ENCODE peak calls at places on chromosomes 5 and 9, in four cellular contexts. One of them, this sample, is unnamed.

GRCh38 chr9:14383296-14383695 is 69.4 kb upstream of the NFIB start:
- DNase-seq in coronary artery: no peak
- DNase-seq in substantia nigra: peak
- DNase-seq in CD4-positive, CD25-positive, alpha-beta regulatory T cell: no peak
- DNase-seq in this sample: no peak

GRCh38 chr5:43231977-43232376 is 40.0 kb downstream of the NIM1K start:
- DNase-seq in coronary artery: no peak
- DNase-seq in substantia nigra: no peak
- DNase-seq in CD4-positive, CD25-positive, alpha-beta regulatory T cell: peak
- DNase-seq in this sample: no peak

GRCh38 chr5:52660621-52661020 is 127.1 kb upstream of the ITGA1 start:
- DNase-seq in coronary artery: no peak
- DNase-seq in substantia nigra: no peak
- DNase-seq in CD4-positive, CD25-positive, alpha-beta regulatory T cell: no peak
- DNase-seq in this sample: no peak

GRCh38 chr9:113892861-113893491 is 16.9 kb downstream of the ZNF618 start:
- DNase-seq in coronary artery: no peak
- DNase-seq in substantia nigra: no peak
- DNase-seq in CD4-positive, CD25-positive, alpha-beta regulatory T cell: no peak
- DNase-seq in this sample: no peak

GRCh38 chr9:63816742-63817621 is 1468.0 kb downstream of the FOXD4L5 start:
- DNase-seq in coronary artery: peak
- DNase-seq in substantia nigra: no peak
- DNase-seq in CD4-positive, CD25-positive, alpha-beta regulatory T cell: peak
- DNase-seq in this sample: peak

GRCh38 chr5:57804007-57804444 is 321.4 kb upstream of the ACTBL2 start:
- DNase-seq in coronary artery: no peak
- DNase-seq in substantia nigra: no peak
- DNase-seq in CD4-positive, CD25-positive, alpha-beta regulatory T cell: no peak
- DNase-seq in this sample: no peak

GRCh38 chr9:101226161-101226560 is 158.6 kb downstream of the BAAT start:
- DNase-seq in coronary artery: no peak
- DNase-seq in substantia nigra: peak
- DNase-seq in CD4-positive, CD25-positive, alpha-beta regulatory T cell: no peak
- DNase-seq in this sample: no peak

GRCh38 chr9:83208065-83208850 is 145.3 kb upstream of the RASEF start:
- DNase-seq in coronary artery: no peak
- DNase-seq in substantia nigra: no peak
- DNase-seq in CD4-positive, CD25-positive, alpha-beta regulatory T cell: no peak
- DNase-seq in this sample: no peak

GRCh38 chr5:160466889-160467554 is 45.4 kb downstream of the PTTG1 start:
- DNase-seq in coronary artery: no peak
- DNase-seq in substantia nigra: no peak
- DNase-seq in CD4-positive, CD25-positive, alpha-beta regulatory T cell: no peak
- DNase-seq in this sample: no peak

GRCh38 chr5:143166661-143167420 is 236.6 kb downstream of the NR3C1 start:
- DNase-seq in coronary artery: no peak
- DNase-seq in substantia nigra: peak
- DNase-seq in CD4-positive, CD25-positive, alpha-beta regulatory T cell: no peak
- DNase-seq in this sample: no peak

GRCh38 chr5:29780401-29780800 is 1413.1 kb upstream of the CDH6 start:
- DNase-seq in coronary artery: no peak
- DNase-seq in substantia nigra: no peak
- DNase-seq in CD4-positive, CD25-positive, alpha-beta regulatory T cell: no peak
- DNase-seq in this sample: no peak

GRCh38 chr5:122921826-122922225 is 76.4 kb downstream of the SNX24 start:
- DNase-seq in coronary artery: no peak
- DNase-seq in substantia nigra: no peak
- DNase-seq in CD4-positive, CD25-positive, alpha-beta regulatory T cell: no peak
- DNase-seq in this sample: no peak

GRCh38 chr9:125986966-125987365 is 239.8 kb downstream of the PBX3 start:
- DNase-seq in coronary artery: peak
- DNase-seq in substantia nigra: no peak
- DNase-seq in CD4-positive, CD25-positive, alpha-beta regulatory T cell: no peak
- DNase-seq in this sample: no peak

GRCh38 chr5:163916376-163916775 is 411.0 kb downstream of the MAT2B start:
- DNase-seq in coronary artery: no peak
- DNase-seq in substantia nigra: no peak
- DNase-seq in CD4-positive, CD25-positive, alpha-beta regulatory T cell: no peak
- DNase-seq in this sample: peak

GRCh38 chr9:108271646-108272349 is 584.0 kb downstream of the ACTL7B start:
- DNase-seq in coronary artery: no peak
- DNase-seq in substantia nigra: no peak
- DNase-seq in CD4-positive, CD25-positive, alpha-beta regulatory T cell: no peak
- DNase-seq in this sample: no peak

GRCh38 chr9:133956520-133957076 is 35.5 kb downstream of the VAV2 start:
- DNase-seq in coronary artery: no peak
- DNase-seq in substantia nigra: no peak
- DNase-seq in CD4-positive, CD25-positive, alpha-beta regulatory T cell: no peak
- DNase-seq in this sample: no peak

GRCh38 chr5:135191084-135191826 is 157.2 kb upstream of the PITX1 start:
- DNase-seq in coronary artery: peak
- DNase-seq in substantia nigra: peak
- DNase-seq in CD4-positive, CD25-positive, alpha-beta regulatory T cell: peak
- DNase-seq in this sample: peak

GRCh38 chr5:1182633-1183423 is 18.6 kb upstream of the SLC6A19 start:
- DNase-seq in coronary artery: no peak
- DNase-seq in substantia nigra: peak
- DNase-seq in CD4-positive, CD25-positive, alpha-beta regulatory T cell: no peak
- DNase-seq in this sample: no peak

GRCh38 chr5:178416206-178416882 is 173.8 kb downstream of the COL23A1 start:
- DNase-seq in coronary artery: no peak
- DNase-seq in substantia nigra: no peak
- DNase-seq in CD4-positive, CD25-positive, alpha-beta regulatory T cell: no peak
- DNase-seq in this sample: no peak

GRCh38 chr9:114314881-114315722 is 7.8 kb upstream of the ORM1 start:
- DNase-seq in coronary artery: peak
- DNase-seq in substantia nigra: peak
- DNase-seq in CD4-positive, CD25-positive, alpha-beta regulatory T cell: no peak
- DNase-seq in this sample: no peak

GRCh38 chr5:95759005-95759404 is 27.9 kb downstream of the RHOBTB3 start:
- DNase-seq in coronary artery: no peak
- DNase-seq in substantia nigra: no peak
- DNase-seq in CD4-positive, CD25-positive, alpha-beta regulatory T cell: no peak
- DNase-seq in this sample: no peak

GRCh38 chr5:178416919-178417318 is 173.3 kb downstream of the COL23A1 start:
- DNase-seq in coronary artery: no peak
- DNase-seq in substantia nigra: no peak
- DNase-seq in CD4-positive, CD25-positive, alpha-beta regulatory T cell: no peak
- DNase-seq in this sample: no peak

GRCh38 chr5:71564884-71565283 is 22.3 kb upstream of the MCCC2 start:
- DNase-seq in coronary artery: no peak
- DNase-seq in substantia nigra: no peak
- DNase-seq in CD4-positive, CD25-positive, alpha-beta regulatory T cell: no peak
- DNase-seq in this sample: no peak
- H3K27ac ChIP-seq in coronary artery: no peak
- H3K27ac ChIP-seq in substantia nigra: no peak
- H3K27ac ChIP-seq in CD4-positive, CD25-positive, alpha-beta regulatory T cell: no peak
- H3K27ac ChIP-seq in this sample: no peak

GRCh38 chr5:132764671-132765070 is 12.4 kb downstream of the SEPTIN8 start:
- DNase-seq in coronary artery: no peak
- DNase-seq in substantia nigra: no peak
- DNase-seq in CD4-positive, CD25-positive, alpha-beta regulatory T cell: no peak
- DNase-seq in this sample: no peak

GRCh38 chr5:132766806-132767055 is 10.3 kb downstream of the SEPTIN8 start:
- DNase-seq in coronary artery: no peak
- DNase-seq in substantia nigra: no peak
- DNase-seq in CD4-positive, CD25-positive, alpha-beta regulatory T cell: no peak
- DNase-seq in this sample: no peak

GRCh38 chr5:132766020-132766805 is 10.8 kb downstream of the SEPTIN8 start:
- DNase-seq in coronary artery: no peak
- DNase-seq in substantia nigra: no peak
- DNase-seq in CD4-positive, CD25-positive, alpha-beta regulatory T cell: no peak
- DNase-seq in this sample: no peak

GRCh38 chr5:132764051-132764450 is 13.0 kb downstream of the SEPTIN8 start:
- DNase-seq in coronary artery: no peak
- DNase-seq in substantia nigra: no peak
- DNase-seq in CD4-positive, CD25-positive, alpha-beta regulatory T cell: no peak
- DNase-seq in this sample: no peak

GRCh38 chr5:132765311-132766019 is 11.6 kb downstream of the SEPTIN8 start:
- DNase-seq in coronary artery: peak
- DNase-seq in substantia nigra: no peak
- DNase-seq in CD4-positive, CD25-positive, alpha-beta regulatory T cell: no peak
- DNase-seq in this sample: no peak
- H3K27ac ChIP-seq in coronary artery: no peak
- H3K27ac ChIP-seq in substantia nigra: peak
- H3K27ac ChIP-seq in CD4-positive, CD25-positive, alpha-beta regulatory T cell: no peak
- H3K27ac ChIP-seq in this sample: no peak

DNA sequence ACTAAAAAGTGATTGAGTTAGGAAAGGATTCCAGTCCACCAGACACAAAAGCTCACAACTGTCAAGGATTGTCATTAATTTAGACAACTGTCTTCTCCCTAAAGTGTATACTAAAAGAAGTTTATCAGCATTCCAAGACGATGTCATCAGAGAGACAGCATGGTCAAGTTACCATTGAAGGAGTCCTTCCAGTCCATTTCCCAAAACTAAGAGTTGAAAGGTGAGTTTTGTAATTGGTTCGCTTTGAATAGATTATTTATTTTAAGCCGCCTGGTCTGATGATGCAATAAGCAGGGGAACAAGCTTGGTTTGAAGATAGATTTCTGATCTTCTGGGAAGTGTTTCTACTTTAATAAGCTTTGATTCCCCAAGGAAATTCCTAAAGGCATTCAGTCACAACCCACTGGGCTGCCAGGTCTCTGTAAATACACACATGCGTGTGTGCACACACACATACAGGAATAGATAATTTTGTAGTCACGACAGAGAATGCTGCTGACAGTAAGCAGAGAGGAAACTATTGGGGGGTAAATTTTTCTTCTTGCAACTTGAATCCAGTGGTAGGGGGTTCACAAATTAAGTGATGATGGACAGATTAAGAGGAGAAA is 234.8 kb downstream of the PIK3R1 start:
- DNase-seq in coronary artery: no peak
- DNase-seq in substantia nigra: no peak
- DNase-seq in CD4-positive, CD25-positive, alpha-beta regulatory T cell: no peak
- DNase-seq in this sample: no peak
- H3K27ac ChIP-seq in coronary artery: peak
- H3K27ac ChIP-seq in substantia nigra: no peak
- H3K27ac ChIP-seq in CD4-positive, CD25-positive, alpha-beta regulatory T cell: no peak
- H3K27ac ChIP-seq in this sample: no peak

DNA sequence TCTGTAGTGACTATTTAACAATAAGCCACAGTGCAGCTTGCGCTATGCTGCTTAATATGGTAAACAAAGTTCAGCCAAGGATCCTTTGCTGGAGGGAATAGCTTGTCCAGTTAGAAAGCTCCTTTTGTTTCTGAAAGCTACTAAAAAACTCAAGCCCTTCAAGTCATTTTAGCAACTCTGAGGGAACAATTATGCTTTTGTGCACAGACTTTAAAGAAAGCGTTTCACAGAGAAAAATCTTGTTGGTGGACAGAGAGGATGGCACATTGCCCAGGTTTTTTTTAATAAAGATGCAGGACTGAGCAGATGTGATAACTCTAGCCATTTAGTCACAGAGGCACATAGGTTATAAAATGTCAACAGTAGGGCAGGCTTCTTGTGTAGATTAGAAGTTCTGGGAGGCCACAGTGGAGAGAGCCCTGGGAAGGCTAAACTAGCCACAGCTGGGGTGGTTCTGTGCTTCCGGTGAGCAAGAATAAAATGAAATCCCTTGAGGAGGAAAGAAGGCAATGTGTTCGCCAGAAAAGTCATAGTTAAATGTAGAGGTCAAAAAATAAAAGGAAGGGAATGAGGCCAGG is 63.4 kb downstream of the ALDH7A1 start:
- DNase-seq in coronary artery: no peak
- DNase-seq in substantia nigra: no peak
- DNase-seq in CD4-positive, CD25-positive, alpha-beta regulatory T cell: no peak
- DNase-seq in this sample: no peak
- H3K27ac ChIP-seq in coronary artery: no peak
- H3K27ac ChIP-seq in substantia nigra: peak
- H3K27ac ChIP-seq in CD4-positive, CD25-positive, alpha-beta regulatory T cell: no peak
- H3K27ac ChIP-seq in this sample: no peak

GRCh38 chr9:86979686-86980085 is 32.4 kb upstream of the GAS1 start:
- DNase-seq in coronary artery: no peak
- DNase-seq in substantia nigra: no peak
- DNase-seq in CD4-positive, CD25-positive, alpha-beta regulatory T cell: no peak
- DNase-seq in this sample: no peak
- H3K27ac ChIP-seq in coronary artery: no peak
- H3K27ac ChIP-seq in substantia nigra: no peak
- H3K27ac ChIP-seq in CD4-positive, CD25-positive, alpha-beta regulatory T cell: no peak
- H3K27ac ChIP-seq in this sample: no peak